ENCODE peak calls at places on chromosome 1, in six cellular contexts. O is NCI-H146; M is LHCN-M2; D is heart left ventricle; H is brain microvascular endothelial cell; C is effector memory CD4-positive, alpha-beta T cell. J is an unnamed sample.
A peak's percentile ranks its signal among the peaks of the same experiment; 100 is the strongest.

GRCh38 chr1:151309851-151310323 is 17.3 kb downstream of the PI4KB start:
- DNase-seq in D (peak; percentile 36), C (no peak), O (no peak), H (peak; percentile 64), M (peak; percentile 87), J (no peak)

GRCh38 chr1:155052412-155053400 is 1.6 kb downstream of the ADAM15 start:
- DNase-seq in D (peak; percentile 82), M (no peak), H (no peak), O (peak; percentile 38), C (no peak), J (no peak)

GRCh38 chr1:38817958-38818705 is 41.4 kb downstream of the RRAGC start:
- DNase-seq in M (no peak), D (no peak), O (no peak), H (no peak), C (peak; percentile 12), J (peak; percentile 65)

GRCh38 chr1:93874025-93874651 is 4.9 kb downstream of the DNTTIP2 start:
- DNase-seq in H (peak; percentile 38), O (peak; percentile 12), M (peak; percentile 61), C (no peak), D (no peak), J (no peak)

GRCh38 chr1:2050482-2050792 is 226 bp downstream of the PRKCZ start:
- DNase-seq in M (no peak), O (peak; percentile 46), H (no peak), D (no peak), C (no peak), J (no peak)

GRCh38 chr1:184027751-184028682 is 9.5 kb downstream of the COLGALT2 start:
- DNase-seq in D (no peak), C (no peak), M (no peak), O (no peak), H (no peak), J (no peak)

GRCh38 chr1:159222987-159223386 is 18.3 kb downstream of the ACKR1 start:
- DNase-seq in D (no peak), M (no peak), H (no peak), C (no peak), O (no peak), J (no peak)

GRCh38 chr1:158103275-158103674 is 77.4 kb upstream of the CD1D start:
- DNase-seq in D (no peak), O (no peak), H (no peak), C (no peak), M (no peak), J (no peak)

GRCh38 chr1:75125161-75125681 is 9.0 kb upstream of the LHX8 start:
- DNase-seq in C (no peak), O (no peak), M (no peak), D (no peak), H (no peak), J (no peak)

GRCh38 chr1:20278692-20279130 is 12.0 kb upstream of the VWA5B1 start:
- DNase-seq in M (no peak), H (no peak), C (no peak), O (no peak), D (no peak), J (no peak)

GRCh38 chr1:218501073-218501612 is 156.0 kb downstream of the TGFB2 start:
- DNase-seq in M (no peak), D (no peak), O (no peak), C (no peak), H (no peak), J (no peak)

GRCh38 chr1:115879977-115880376 is 39.1 kb upstream of the NHLH2 start:
- DNase-seq in M (peak; percentile 27), O (no peak), C (no peak), D (no peak), H (no peak), J (no peak)

GRCh38 chr1:52907812-52908153 is 13.8 kb downstream of the ECHDC2 start:
- DNase-seq in O (no peak), C (no peak), M (no peak), D (no peak), H (no peak), J (no peak)

GRCh38 chr1:229848762-229849677 is 218.0 kb upstream of the GALNT2 start:
- DNase-seq in O (peak; percentile 54), D (no peak), C (no peak), H (peak; percentile 11), M (no peak), J (no peak)

GRCh38 chr1:155951753-155952504 is 10.5 kb downstream of the RXFP4 start:
- DNase-seq in H (no peak), D (no peak), O (no peak), C (no peak), M (no peak), J (no peak)

GRCh38 chr1:160827418-160827817 is 31.4 kb downstream of the LY9 start:
- DNase-seq in M (no peak), D (no peak), H (no peak), O (no peak), C (no peak), J (no peak)

GRCh38 chr1:22854688-22855565 is 117.7 kb downstream of the LACTBL1 start:
- DNase-seq in H (no peak), D (no peak), C (no peak), O (no peak), M (no peak), J (no peak)

GRCh38 chr1:114153621-114154145 is at the start of gene SYT6:
- DNase-seq in H (no peak), C (no peak), D (no peak), O (peak; percentile 26), M (no peak), J (no peak)

GRCh38 chr1:9180077-9180819 is 51.3 kb upstream of the GPR157 start:
- DNase-seq in H (no peak), C (no peak), D (no peak), O (no peak), M (no peak), J (no peak)

GRCh38 chr1:117674521-117675400 is 68.9 kb downstream of the TENT5C start:
- DNase-seq in H (no peak), D (no peak), C (no peak), M (peak; percentile 58), O (no peak), J (no peak)

GRCh38 chr1:171251042-171251740 is 2.9 kb downstream of the FMO1 start:
- DNase-seq in O (peak; percentile 65), H (peak; percentile 17), C (no peak), M (no peak), D (no peak), J (peak; percentile 64)